ENCODE peak calls at places on chromosome 14, in ten cellular contexts. V, J, P, Z, C, B, T, D, M and I are unnamed samples. For H3K36me3 and H3K4me1, the result is how much of the 10 kb centered on the place peaks cover.

GRCh38 chr14:82342596-82342995 is 808.9 kb upstream of the SEL1L start:
- DNase-seq in V (no peak), J (no peak), P (no peak), Z (no peak), C (no peak), B (no peak), T (no peak), D (no peak), M (no peak), I (no peak)

GRCh38 chr14:105249175-105250007 is 1.1 kb downstream of the BTBD6 start:
- DNase-seq in V (peak), J (peak), P (peak), Z (peak), C (no peak), B (no peak), T (peak), D (no peak), M (peak), I (no peak)

GRCh38 chr14:65290830-65291229 is 121.7 kb upstream of the FUT8 start:
- DNase-seq in V (no peak), J (peak), P (no peak), Z (no peak), C (no peak), B (no peak), T (no peak), D (no peak), M (no peak), I (no peak)

GRCh38 chr14:104891121-104891551 is 26.1 kb downstream of the CEP170B start:
- DNase-seq in V (no peak), J (no peak), P (no peak), Z (no peak), C (no peak), B (no peak), T (no peak), D (no peak), M (no peak), I (peak)

GRCh38 chr14:100864206-100864605 is 38.3 kb downstream of the MEG3 start:
- DNase-seq in V (no peak), J (no peak), P (no peak), Z (no peak), C (peak), B (no peak), T (no peak), D (no peak), M (peak), I (no peak)

GRCh38 chr14:100147181-100147631 is 12.2 kb downstream of the DEGS2 start:
- DNase-seq in V (peak), J (no peak), P (no peak), Z (no peak), C (no peak), B (no peak), T (no peak), D (no peak), M (peak), I (no peak)

GRCh38 chr14:100100032-100100405 is 34.8 kb downstream of the EVL start:
- DNase-seq in V (no peak), J (no peak), P (no peak), Z (no peak), C (no peak), B (no peak), T (no peak), D (no peak), M (no peak), I (no peak)

GRCh38 chr14:85316701-85317100 is 213.2 kb upstream of the FLRT2 start:
- DNase-seq in V (no peak), J (no peak), P (no peak), Z (no peak), C (no peak), B (no peak), T (no peak), D (no peak), M (no peak), I (no peak)

GRCh38 chr14:68497016-68497415 is 295.9 kb downstream of the ZFP36L1 start:
- DNase-seq in V (no peak), J (peak), P (no peak), Z (no peak), C (no peak), B (no peak), T (no peak), D (no peak), M (no peak), I (no peak)

GRCh38 chr14:71594828-71595227 is 337.4 kb upstream of the RGS6 start:
- DNase-seq in V (no peak), J (peak), P (no peak), Z (peak), C (no peak), B (no peak), T (no peak), D (no peak), M (no peak), I (no peak)

GRCh38 chr14:76812093-76812421 is 625 bp downstream of the ANGEL1 start:
- DNase-seq in V (no peak), J (no peak), P (peak), Z (peak), C (no peak), B (no peak), T (no peak), D (no peak), M (no peak), I (no peak)

GRCh38 chr14:35122696-35123387 is 490 bp downstream of the PRORP start:
- DNase-seq in V (peak), J (peak), P (no peak), Z (no peak), C (no peak), B (no peak), T (no peak), D (no peak), M (no peak), I (no peak)

GRCh38 chr14:75277796-75278421 is 719 bp upstream of the FOS start:
- DNase-seq in V (no peak), J (no peak), P (no peak), Z (no peak), C (peak), B (no peak), T (no peak), D (no peak), M (no peak), I (no peak)

GRCh38 chr14:37139710-37140109 is 32.7 kb downstream of the SLC25A21 start:
- DNase-seq in V (no peak), J (no peak), P (no peak), Z (no peak), C (no peak), B (no peak), T (no peak), D (no peak), M (no peak), I (no peak)

GRCh38 chr14:76780360-76780759 is 19.1 kb downstream of the VASH1 start:
- DNase-seq in V (no peak), J (no peak), P (no peak), Z (no peak), C (no peak), B (no peak), T (no peak), D (no peak), M (no peak), I (no peak)

GRCh38 chr14:63486729-63487128 is 56.4 kb downstream of the PPP2R5E start:
- DNase-seq in V (no peak), J (no peak), P (no peak), Z (no peak), C (no peak), B (no peak), T (no peak), D (no peak), M (no peak), I (no peak)

GRCh38 chr14:72845196-72845595 is 48.7 kb downstream of the DPF3 start:
- DNase-seq in V (no peak), J (no peak), P (no peak), Z (no peak), C (no peak), B (no peak), T (no peak), D (no peak), M (no peak), I (no peak)

GRCh38 chr14:28303248-28303647 is 463.3 kb upstream of the FOXG1 start:
- DNase-seq in V (no peak), J (no peak), P (no peak), Z (no peak), C (no peak), B (no peak), T (no peak), D (no peak), M (no peak), I (no peak)

GRCh38 chr14:23645812-23646647 is 9.9 kb downstream of the DHRS2 start:
- DNase-seq in V (no peak), J (no peak), P (no peak), Z (no peak), C (no peak), B (no peak), T (no peak), D (no peak), M (no peak), I (no peak)

GRCh38 chr14:100470523-100470897 is 116.7 kb downstream of the BEGAIN start:
- DNase-seq in V (no peak), J (no peak), P (no peak), Z (no peak), C (no peak), B (no peak), T (no peak), D (no peak), M (no peak), I (no peak)

GRCh38 chr14:103653802-103654201 is 24.8 kb downstream of the KLC1 start:
- DNase-seq in V (no peak), J (no peak), P (no peak), Z (no peak), C (no peak), B (no peak), T (no peak), D (no peak), M (no peak), I (no peak)

GRCh38 chr14:103656758-103657133 is 27.7 kb downstream of the KLC1 start:
- DNase-seq in V (no peak), J (no peak), P (no peak), Z (no peak), C (no peak), B (no peak), T (no peak), D (no peak), M (no peak), I (no peak)

GRCh38 chr14:103659631-103660030 is 30.6 kb downstream of the KLC1 start:
- DNase-seq in V (no peak), J (no peak), P (no peak), Z (no peak), C (no peak), B (no peak), T (no peak), D (no peak), M (no peak), I (no peak)

GRCh38 chr14:103654619-103655018 is 25.6 kb downstream of the KLC1 start:
- DNase-seq in V (no peak), J (no peak), P (no peak), Z (no peak), C (no peak), B (no peak), T (no peak), D (no peak), M (no peak), I (no peak)

GRCh38 chr14:103657466-103657865 is 28.5 kb downstream of the KLC1 start:
- DNase-seq in V (no peak), J (peak), P (no peak), Z (no peak), C (peak), B (no peak), T (no peak), D (no peak), M (no peak), I (peak)
- H3K36me3 ChIP-seq in V (half or more), J (half or more), P (under half), Z (under half), C (under half), B (under half), T (under half), D (half or more), M (half or more), I (under half)

GRCh38 chr14:103880334-103880985 is 33.1 kb upstream of the PPP1R13B start:
- DNase-seq in V (peak), J (peak), P (peak), Z (peak), C (peak), B (peak), T (no peak), D (peak), M (peak), I (peak)
- H3K4me1 ChIP-seq in V (under half), J (under half), P (under half), Z (under half), C (under half), B (half or more), T (under half), D (under half), M (under half), I (under half)

DNA sequence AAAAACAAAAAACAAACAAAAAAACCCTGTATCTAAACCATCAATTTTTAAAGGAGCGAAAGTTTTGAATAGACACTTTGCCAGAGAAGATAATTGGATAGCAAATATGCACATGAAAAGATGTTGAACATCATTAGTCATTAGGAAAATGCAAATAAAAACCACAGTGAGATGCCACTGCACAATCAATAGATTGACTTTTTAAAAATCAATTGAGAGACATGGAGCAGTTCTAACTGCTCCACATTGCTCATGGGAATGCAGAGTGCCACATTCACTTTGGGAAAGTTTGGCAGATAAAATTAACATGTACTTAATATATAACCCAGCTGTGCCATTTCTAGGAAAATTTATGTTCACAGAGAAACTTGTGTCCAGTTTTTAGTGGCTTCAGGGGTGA is 12.7 kb downstream of the EIF2S1 start:
- DNase-seq in V (no peak), J (no peak), P (no peak), Z (no peak), C (no peak), B (no peak), T (no peak), D (no peak), M (no peak), I (no peak)
- H3K36me3 ChIP-seq in V (half or more), J (half or more), P (half or more), Z (under half), C (under half), B (under half), T (under half), D (under half), M (half or more), I (under half)

GRCh38 chr14:93035585-93035916 is 80.2 kb downstream of the ITPK1 start:
- DNase-seq in V (no peak), J (no peak), P (no peak), Z (no peak), C (no peak), B (no peak), T (no peak), D (no peak), M (no peak), I (no peak)

GRCh38 chr14:93037354-93037753 is 78.4 kb downstream of the ITPK1 start:
- DNase-seq in V (no peak), J (no peak), P (no peak), Z (no peak), C (no peak), B (no peak), T (no peak), D (no peak), M (no peak), I (no peak)

GRCh38 chr14:93034671-93034994 is 81.1 kb downstream of the ITPK1 start:
- DNase-seq in V (no peak), J (no peak), P (no peak), Z (no peak), C (no peak), B (no peak), T (no peak), D (no peak), M (no peak), I (no peak)

GRCh38 chr14:93035917-93036651 is 79.6 kb downstream of the ITPK1 start:
- DNase-seq in V (no peak), J (peak), P (no peak), Z (peak), C (no peak), B (no peak), T (peak), D (no peak), M (no peak), I (peak)

DNA sequence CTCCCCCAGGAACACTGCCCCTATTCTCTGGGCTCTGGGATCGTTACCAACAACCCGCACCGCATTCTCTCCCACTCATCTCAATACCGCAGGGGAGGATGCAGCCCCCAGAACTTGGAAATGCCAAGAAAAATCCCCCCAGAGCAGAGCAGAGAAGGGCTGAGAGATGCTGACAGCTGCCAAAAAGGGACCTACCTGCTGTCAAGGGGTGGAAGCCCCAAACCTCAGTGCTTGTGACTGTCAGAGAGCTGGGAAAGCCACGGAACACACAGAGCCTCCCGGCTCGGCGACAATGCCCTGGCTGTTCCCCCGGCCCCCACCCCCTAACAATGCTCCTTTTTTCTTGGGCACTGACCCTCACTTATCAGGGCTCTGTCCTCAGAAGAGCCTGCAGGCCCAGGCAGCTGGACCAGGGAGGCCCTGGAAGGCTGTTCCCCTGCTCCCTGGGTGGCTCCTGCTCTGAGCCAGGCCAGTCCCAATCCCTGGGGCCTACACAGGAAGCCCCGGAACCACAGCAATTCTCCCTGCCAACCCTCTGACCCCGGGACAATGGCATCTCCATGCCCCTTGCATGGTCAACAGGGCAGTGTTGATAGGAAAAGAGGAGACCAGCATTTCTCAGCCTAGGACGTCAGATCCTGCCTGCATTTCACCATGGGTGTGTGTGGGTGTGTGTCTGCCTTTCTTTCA is 78.9 kb downstream of the ITPK1 start:
- DNase-seq in V (no peak), J (peak), P (no peak), Z (peak), C (no peak), B (no peak), T (no peak), D (no peak), M (no peak), I (no peak)
- H3K4me1 ChIP-seq in V (half or more), J (half or more), P (half or more), Z (half or more), C (under half), B (half or more), T (half or more), D (under half), M (half or more), I (under half)

DNA sequence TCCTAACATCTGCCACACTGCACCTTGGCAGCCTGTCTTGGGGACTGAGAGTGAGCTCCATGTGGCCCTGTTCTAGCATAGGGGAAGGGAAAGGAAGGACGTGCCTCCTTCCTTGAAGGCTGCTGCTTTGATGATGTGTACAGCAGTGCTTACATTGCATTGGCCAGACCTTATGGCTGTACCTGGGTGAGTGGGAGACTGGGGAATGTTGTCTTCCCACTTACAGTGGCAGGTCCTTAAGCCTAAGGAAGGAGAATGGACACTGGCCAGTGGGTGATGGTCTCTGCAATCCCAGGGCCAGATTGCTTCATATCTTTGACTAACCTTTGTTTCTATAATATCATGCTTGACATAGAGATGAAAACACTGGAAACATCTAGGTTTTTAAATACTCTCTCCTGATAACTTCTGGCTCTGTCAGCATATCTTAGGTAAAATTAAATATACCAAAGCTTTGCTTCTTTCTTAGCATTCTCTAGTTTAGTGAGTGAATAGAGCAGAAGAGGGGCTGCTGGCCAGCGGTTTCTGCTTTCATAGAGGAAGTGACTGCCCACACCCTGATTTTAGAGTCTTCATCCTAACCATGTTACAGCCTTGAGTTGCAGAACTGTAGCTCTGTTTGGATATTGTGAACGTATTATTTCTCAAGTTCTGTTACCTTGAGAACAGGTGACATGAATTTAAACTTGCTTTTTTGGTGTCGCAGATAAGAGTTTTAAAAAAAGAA is 27.2 kb downstream of the KLC1 start:
- DNase-seq in V (no peak), J (peak), P (no peak), Z (no peak), C (no peak), B (no peak), T (no peak), D (no peak), M (no peak), I (no peak)
- H3K36me3 ChIP-seq in V (under half), J (half or more), P (under half), Z (under half), C (under half), B (under half), T (under half), D (half or more), M (half or more), I (under half)

GRCh38 chr14:94612580-94613554 is 676 bp downstream of the SERPINA3 start:
- DNase-seq in V (no peak), J (peak), P (no peak), Z (no peak), C (no peak), B (no peak), T (no peak), D (no peak), M (no peak), I (peak)

GRCh38 chr14:94612174-94612573 is at the start of gene SERPINA3:
- DNase-seq in V (no peak), J (peak), P (no peak), Z (no peak), C (no peak), B (peak), T (no peak), D (no peak), M (no peak), I (no peak)

GRCh38 chr14:94614802-94615201 is 2.6 kb downstream of the SERPINA3 start:
- DNase-seq in V (no peak), J (no peak), P (no peak), Z (no peak), C (no peak), B (no peak), T (no peak), D (no peak), M (no peak), I (no peak)

GRCh38 chr14:94615254-94615653 is 3.1 kb downstream of the SERPINA3 start:
- DNase-seq in V (no peak), J (no peak), P (no peak), Z (no peak), C (no peak), B (no peak), T (no peak), D (no peak), M (no peak), I (no peak)

DNA sequence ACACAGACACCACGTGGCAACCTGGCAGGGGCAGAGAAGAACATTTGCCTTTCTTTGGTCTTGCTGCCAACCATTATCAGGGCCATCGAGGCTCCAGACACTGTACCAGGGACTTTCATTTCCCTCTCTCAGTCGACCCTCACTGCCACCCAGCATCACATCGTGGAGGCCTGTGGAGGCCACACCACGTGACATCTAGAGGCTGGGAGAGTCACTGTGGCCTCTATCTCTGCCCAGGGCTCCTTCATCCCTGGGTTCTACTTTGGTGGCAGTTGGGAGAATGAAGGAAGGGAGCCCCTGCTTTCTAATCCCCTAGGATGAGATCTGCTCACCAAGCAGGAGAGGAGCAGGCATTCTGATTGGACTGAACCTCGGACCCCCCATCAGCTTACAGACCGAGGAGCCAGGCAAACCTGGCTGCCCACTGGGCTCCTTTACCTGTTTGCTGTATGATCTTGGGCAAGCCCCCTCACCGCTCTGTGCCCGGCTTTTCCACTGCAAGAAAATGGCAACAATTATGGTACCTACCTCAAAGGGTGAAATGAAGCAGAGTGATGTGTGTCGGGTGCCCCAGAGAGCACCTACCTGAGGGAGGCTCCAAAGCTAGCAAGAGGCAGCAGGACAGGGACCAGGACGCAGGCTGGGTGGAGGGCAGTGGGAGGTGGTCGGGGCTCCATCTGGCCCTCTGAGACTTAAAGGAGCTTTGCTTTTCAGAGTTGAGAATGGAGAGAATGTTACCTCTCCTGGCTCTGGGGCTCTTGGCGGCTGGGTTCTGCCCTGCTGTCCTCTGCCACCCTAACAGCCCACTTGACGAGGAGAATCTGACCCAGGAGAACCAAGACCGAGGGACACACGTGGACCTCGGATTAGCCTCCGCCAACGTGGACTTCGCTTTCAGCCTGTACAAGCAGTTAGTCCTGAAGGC is 1.8 kb downstream of the SERPINA3 start:
- DNase-seq in V (no peak), J (no peak), P (no peak), Z (no peak), C (no peak), B (no peak), T (no peak), D (no peak), M (no peak), I (no peak)
- H3K4me1 ChIP-seq in V (under half), J (under half), P (under half), Z (under half), C (under half), B (half or more), T (under half), D (under half), M (under half), I (under half)